ENCODE peak calls at places on chromosomes 7 and 10, in five cellular contexts. R, W, H, X and B are unnamed samples.

GRCh38 chr10:79025113-79025832 is 43.5 kb upstream of the ZMIZ1 start:
- DNase-seq in R (peak; percentile 49), H (no peak), X (no peak), W (no peak), B (no peak)

GRCh38 chr10:29862926-29863614 is 196.3 kb downstream of the JCAD start:
- DNase-seq in R (no peak), W (peak; percentile 35), X (peak; percentile 97), H (no peak), B (no peak)

GRCh38 chr7:107262857-107263256 is 94.1 kb downstream of the HBP1 start:
- DNase-seq in R (no peak), H (no peak), X (no peak), W (peak; percentile 29), B (no peak)

GRCh38 chr10:51986531-51986930 is 287.1 kb upstream of the CSTF2T start:
- DNase-seq in H (no peak), W (no peak), R (no peak), X (no peak), B (no peak)

GRCh38 chr10:12448729-12449391 is 99.5 kb downstream of the CAMK1D start:
- DNase-seq in X (peak; percentile 81), R (peak; percentile 66), H (peak; percentile 14), W (peak; percentile 53), B (peak; percentile 64)

GRCh38 chr7:5232485-5232837 is 42.4 kb downstream of the WIPI2 start:
- DNase-seq in H (no peak), W (no peak), X (no peak), R (no peak), B (no peak)

GRCh38 chr10:122466866-122467470 is 5.6 kb downstream of the HTRA1 start:
- DNase-seq in H (no peak), X (no peak), W (no peak), R (no peak), B (no peak)

GRCh38 chr10:59098811-59099452 is 77.5 kb upstream of the PHYHIPL start:
- DNase-seq in X (no peak), R (no peak), W (no peak), H (no peak), B (no peak)

GRCh38 chr7:55189878-55190436 is 171.1 kb downstream of the EGFR start:
- DNase-seq in R (no peak), W (no peak), X (no peak), H (no peak), B (no peak)

GRCh38 chr7:30997316-30997715 is 33.6 kb downstream of the GHRHR start:
- DNase-seq in X (no peak), H (no peak), W (no peak), R (no peak), B (no peak)

GRCh38 chr10:93062499-93063216 is 2.1 kb downstream of the CYP26C1 start:
- DNase-seq in X (peak; percentile 48), R (no peak), W (peak; percentile 56), H (no peak), B (peak; percentile 84)

GRCh38 chr10:127925471-127926207 is 18.7 kb downstream of the PTPRE start:
- DNase-seq in X (no peak), R (no peak), W (no peak), H (no peak), B (no peak)

GRCh38 chr7:79406371-79406770 is 47.1 kb downstream of the MAGI2 start:
- DNase-seq in H (no peak), X (no peak), W (no peak), R (no peak), B (no peak)

GRCh38 chr7:18497800-18498199 is 2.3 kb downstream of the HDAC9 start:
- DNase-seq in X (no peak), H (no peak), R (no peak), W (no peak), B (no peak)

GRCh38 chr10:101330236-101331225 is 23.4 kb upstream of the BTRC start:
- DNase-seq in H (no peak), R (no peak), W (peak; percentile 54), X (peak; percentile 71), B (no peak)

GRCh38 chr10:70053896-70054641 is 1.4 kb downstream of the MACROH2A2 start:
- DNase-seq in W (peak; percentile 16), X (peak; percentile 32), R (no peak), H (no peak), B (peak; percentile 27)

GRCh38 chr10:124983321-124983720 is 41.4 kb downstream of the ZRANB1 start:
- DNase-seq in R (no peak), X (no peak), W (peak; percentile 46), H (no peak), B (no peak)

GRCh38 chr7:38542156-38542555 is 89.0 kb downstream of the AMPH start:
- DNase-seq in H (no peak), R (no peak), W (no peak), X (no peak), B (no peak)

GRCh38 chr10:78856421-78856820 is 212.3 kb upstream of the ZMIZ1 start:
- DNase-seq in H (no peak), W (peak; percentile 18), X (no peak), R (no peak), B (no peak)

GRCh38 chr7:46764100-46764941 is 817.6 kb downstream of the TNS3 start:
- DNase-seq in X (peak; percentile 96), H (no peak), R (no peak), W (peak; percentile 97), B (no peak)

GRCh38 chr10:8048281-8049008 is 6.0 kb upstream of the GATA3 start:
- DNase-seq in H (no peak), X (no peak), W (no peak), R (peak; percentile 39), B (no peak)

GRCh38 chr10:3806603-3807002 is 21.6 kb upstream of the KLF6 start:
- DNase-seq in W (peak; percentile 83), X (peak; percentile 95), R (no peak), H (peak; percentile 42), B (no peak)

GRCh38 chr7:78020874-78021249 is 222.3 kb downstream of the PHTF2 start:
- DNase-seq in R (no peak), W (no peak), H (no peak), X (no peak), B (no peak)

GRCh38 chr10:34884272-34884952 is 69.3 kb upstream of the PARD3 start:
- DNase-seq in W (no peak), R (no peak), H (no peak), X (peak; percentile 25), B (no peak)

GRCh38 chr7:81852701-81853100 is 82.9 kb upstream of the HGF start:
- DNase-seq in W (no peak), R (no peak), H (no peak), X (no peak), B (no peak)

GRCh38 chr7:16688249-16688648 is 42.3 kb downstream of the BZW2 start:
- DNase-seq in H (no peak), W (no peak), X (peak; percentile 39), R (no peak), B (no peak)

GRCh38 chr10:86410542-86411124 is 44.0 kb upstream of the GRID1 start:
- DNase-seq in H (no peak), R (no peak), X (no peak), W (peak; percentile 59), B (no peak)

GRCh38 chr7:151299530-151299929 is 42.1 kb upstream of the NUB1 start:
- DNase-seq in X (no peak), R (no peak), H (no peak), W (no peak), B (no peak)

GRCh38 chr10:110843031-110843430 is 28.7 kb upstream of the PDCD4 start:
- DNase-seq in H (peak; percentile 98), X (no peak), R (no peak), W (no peak), B (peak; percentile 83)

GRCh38 chr10:73414230-73414981 is 548 bp upstream of the ANXA7 start:
- DNase-seq in W (no peak), X (peak; percentile 73), H (no peak), R (no peak), B (no peak)

GRCh38 chr10:125817318-125817946 is 5.6 kb downstream of the UROS start:
- DNase-seq in X (no peak), H (no peak), W (no peak), R (no peak), B (no peak)

GRCh38 chr7:26168458-26169023 is 16.5 kb downstream of the NFE2L3 start:
- DNase-seq in X (no peak), H (no peak), R (no peak), W (no peak), B (no peak)
- TF ChIP-seq CTCF in X (no peak), H (no peak), R (no peak), W (no peak), B (no peak)

GRCh38 chr7:157224627-157225026 is 85.9 kb downstream of the UBE3C start:
- DNase-seq in X (no peak), H (peak; percentile 36), R (no peak), W (peak; percentile 54), B (no peak)
- TF ChIP-seq CTCF in X (no peak), H (peak; percentile 68), R (no peak), W (peak; percentile 22), B (no peak)

GRCh38 chr7:124996778-124997177 is 67.2 kb upstream of the POT1 start:
- DNase-seq in H (peak; percentile 1), X (no peak), R (no peak), W (no peak), B (no peak)
- TF ChIP-seq CTCF in H (peak; percentile 56), X (no peak), R (no peak), W (peak; percentile 1), B (no peak)

GRCh38 chr7:88009651-88010050 is 75.6 kb downstream of the ADAM22 start:
- DNase-seq in W (no peak), R (no peak), H (no peak), X (no peak), B (no peak)

GRCh38 chr7:88002617-88003016 is 68.6 kb downstream of the ADAM22 start:
- DNase-seq in H (no peak), W (no peak), R (no peak), X (no peak), B (no peak)

GRCh38 chr7:87999261-87999660 is 65.2 kb downstream of the ADAM22 start:
- DNase-seq in H (no peak), W (no peak), R (no peak), X (no peak), B (no peak)

GRCh38 chr7:88001744-88002530 is 67.9 kb downstream of the ADAM22 start:
- DNase-seq in R (no peak), H (no peak), W (no peak), X (no peak), B (no peak)

DNA sequence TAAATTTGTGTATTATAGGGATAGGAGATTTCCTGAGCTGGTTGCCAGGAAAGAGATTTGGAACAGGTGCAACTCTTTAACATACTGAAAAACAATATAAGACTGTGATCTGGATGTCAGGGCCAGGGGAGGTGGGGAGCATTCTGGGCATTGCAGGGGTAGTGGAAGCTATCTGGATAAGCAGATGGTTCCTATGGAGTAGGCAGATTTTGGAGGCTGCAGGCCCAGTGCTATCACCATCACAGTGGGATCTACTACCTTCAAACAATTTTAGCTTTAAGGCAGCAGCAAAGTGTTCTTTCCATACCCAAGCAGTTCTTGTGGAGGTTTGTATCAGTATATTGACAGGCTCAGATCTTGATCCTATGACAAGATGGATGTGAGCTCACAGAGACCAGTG is 71.1 kb downstream of the ADAM22 start:
- DNase-seq in W (no peak), X (no peak), H (no peak), R (no peak), B (no peak)
- TF ChIP-seq CTCF in W (no peak), X (no peak), H (no peak), R (no peak), B (no peak)

DNA sequence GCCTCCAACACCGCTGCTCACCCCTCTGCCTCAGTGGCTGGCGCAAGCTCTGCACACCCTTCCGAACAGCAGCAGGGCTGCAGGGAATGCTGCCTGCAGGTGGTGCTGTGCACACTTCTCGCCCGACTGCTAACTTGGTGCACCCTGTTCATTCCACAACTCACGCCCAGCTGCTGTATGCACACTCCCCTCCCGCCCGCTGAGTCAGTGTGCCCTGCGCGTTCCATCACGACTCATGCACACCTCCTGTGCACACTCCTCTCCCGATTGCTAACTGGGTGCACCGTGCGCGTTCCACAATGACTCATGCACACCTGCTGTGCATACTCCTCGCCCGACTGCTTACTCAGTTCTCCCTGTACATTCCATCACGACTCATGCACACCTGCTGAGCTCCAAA is 21.5 kb downstream of the ADARB2 start:
- DNase-seq in W (no peak), R (no peak), H (peak; percentile 52), X (peak; percentile 12), B (peak; percentile 62)
- TF ChIP-seq CTCF in W (no peak), R (no peak), H (peak; percentile 78), X (no peak), B (peak; percentile 78)